ENCODE peak calls at places on chromosomes 5 and 9, in four cellular contexts. E is GM23248, X is neural progenitor cell, V is PC-3. C is an unnamed sample.
A peak's percentile ranks its signal among the peaks of the same experiment; 100 is the strongest.

GRCh38 chr9:109411818-109412352 is 86.2 kb downstream of the PTPN3 start:
- DNase-seq in E (peak; percentile 70), X (peak; percentile 65), V (peak; percentile 15), C (peak; percentile 81)

GRCh38 chr5:17227868-17228267 is 10.4 kb downstream of the BASP1 start:
- DNase-seq in E (no peak), X (no peak), V (no peak), C (no peak)

GRCh38 chr9:131012396-131012917 is 3.5 kb downstream of the LAMC3 start:
- DNase-seq in E (no peak), X (peak; percentile 36), V (no peak), C (no peak)

GRCh38 chr9:132878695-132879064 is at the start of gene SPACA9:
- DNase-seq in E (peak; percentile 87), X (peak; percentile 79), V (peak; percentile 40), C (peak; percentile 46)

GRCh38 chr5:93331864-93332263 is 249.2 kb downstream of the NR2F1-AS1 start:
- DNase-seq in E (no peak), X (no peak), V (no peak), C (no peak)

GRCh38 chr5:168710706-168711105 is 131.5 kb upstream of the PANK3 start:
- DNase-seq in E (no peak), X (no peak), V (no peak), C (no peak)

GRCh38 chr9:4020747-4021296 is 279.0 kb downstream of the GLIS3 start:
- DNase-seq in E (no peak), X (no peak), V (no peak), C (no peak)

GRCh38 chr5:143207563-143208364 is 195.7 kb downstream of the NR3C1 start:
- DNase-seq in E (no peak), X (no peak), V (no peak), C (no peak)

GRCh38 chr9:28598396-28598795 is 1025.1 kb upstream of the C9orf72 start:
- DNase-seq in E (no peak), X (peak; percentile 21), V (no peak), C (no peak)

DNA sequence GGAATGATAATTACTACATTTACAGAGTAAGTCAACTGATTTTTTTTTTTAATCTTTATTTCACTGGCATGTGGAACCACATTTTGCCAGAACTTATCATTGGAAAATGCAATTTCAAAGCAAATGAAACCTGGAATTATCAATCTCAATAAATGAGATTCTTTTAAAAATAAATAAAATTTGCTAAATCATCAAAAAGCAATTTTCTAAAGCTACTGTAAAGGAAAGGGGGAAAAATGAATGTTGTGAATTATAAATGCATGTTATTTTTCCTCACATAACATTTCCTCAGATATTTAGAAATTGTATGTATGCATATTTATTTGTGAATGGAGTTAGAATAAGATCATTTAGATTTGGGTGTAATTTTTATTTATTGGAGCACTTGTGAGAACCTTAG is 89.9 kb upstream of the GRHPR start:
- DNase-seq in E (no peak), X (no peak), V (no peak), C (no peak)
- H3K4me1 ChIP-seq in E (no peaks in the 10 kb centered on the region), X (peaks cover 12% of the 10 kb centered on the region), V (no peaks in the 10 kb centered on the region), C (no peaks in the 10 kb centered on the region)

GRCh38 chr9:137316012-137316981 is 14.2 kb upstream of the NRARP start:
- DNase-seq in E (peak; percentile 77), X (peak; percentile 81), V (peak; percentile 51), C (no peak)
- H3K9ac ChIP-seq in E (peak overlapping the region; percentile 59), X (no peak overlapping the region), V (peak overlapping the region; percentile 80), C (peak overlapping the region; percentile 23)

DNA sequence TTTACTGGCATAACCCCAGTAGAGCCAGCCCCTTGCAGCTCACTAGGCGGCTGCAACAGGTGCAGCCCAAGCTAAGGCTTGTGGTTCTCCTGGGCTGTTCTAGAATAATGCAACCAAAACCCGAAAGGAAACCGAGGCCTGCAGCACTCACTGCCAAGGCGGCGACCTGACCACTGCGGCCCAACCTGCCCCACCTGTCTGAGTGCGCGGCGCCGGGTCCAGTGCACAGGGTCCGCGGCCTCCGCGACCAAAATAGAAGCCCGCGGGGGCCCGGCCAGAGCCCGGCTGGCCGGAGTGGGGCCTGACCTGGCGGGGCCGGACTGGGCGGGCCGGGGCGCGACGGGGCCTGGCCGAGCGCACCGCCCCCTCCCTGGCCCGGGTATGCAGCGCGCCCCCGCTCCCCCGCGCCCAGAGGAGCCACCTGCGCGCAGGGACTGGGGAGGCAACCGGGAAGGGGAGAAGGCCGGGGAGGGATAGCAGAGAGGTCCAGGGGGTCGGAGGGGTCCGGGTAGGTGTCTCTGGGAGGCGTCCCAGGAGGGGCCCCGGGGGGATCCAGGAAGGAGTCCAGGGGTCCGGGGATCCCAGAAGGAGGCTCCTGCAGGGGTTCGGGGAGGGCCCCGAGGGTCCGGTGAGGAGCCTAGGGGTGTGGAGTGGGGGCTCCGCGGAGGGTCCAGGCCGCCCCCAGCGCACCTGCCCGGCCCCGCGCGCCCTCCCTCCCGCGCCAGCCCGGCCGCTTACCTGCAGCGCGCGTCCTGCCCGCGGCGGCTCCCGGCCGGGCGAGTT is 541 bp downstream of the SEMA4D start:
- DNase-seq in E (no peak), X (peak; percentile 59), V (no peak), C (no peak)
- H3K4me1 ChIP-seq in E (no peaks in the 10 kb centered on the region), X (peaks cover 36% of the 10 kb centered on the region), V (peaks cover 9% of the 10 kb centered on the region), C (no peaks in the 10 kb centered on the region)

DNA sequence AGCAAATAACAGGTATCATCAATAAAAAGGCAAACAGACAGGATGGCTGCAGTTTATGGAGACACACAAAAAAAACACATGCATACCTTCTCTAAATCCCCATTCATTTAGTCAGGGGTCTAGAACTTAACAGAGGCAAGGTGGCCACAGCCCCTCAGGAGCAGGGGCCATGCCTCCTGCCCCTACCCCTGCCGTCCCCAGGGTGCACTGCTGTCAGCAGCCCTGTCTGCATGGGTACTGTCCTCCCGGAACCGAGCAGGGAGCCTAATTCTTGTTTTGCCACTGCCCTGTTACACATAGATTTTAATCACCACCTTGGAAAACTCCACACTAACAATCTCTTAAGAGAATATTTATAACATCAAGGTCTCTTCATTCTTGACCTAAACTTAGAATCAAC is 39.0 kb downstream of the ADAMTS12 start:
- DNase-seq in E (no peak), X (no peak), V (no peak), C (no peak)
- H3K9ac ChIP-seq in E (peak overlapping the region; percentile 63), X (no peak overlapping the region), V (no peak overlapping the region), C (no peak overlapping the region)

C was measured in fibroblast of lung.